ENCODE peak calls at places on chromosomes 1 and 21, in ten cellular contexts. R is PC-9, T is thoracic aorta, P is K562, Y is pancreas, M is H9, Z is neural progenitor cell, S is tibial nerve, W is osteoblast, C is A549. N is an unnamed sample.

GRCh38 chr1:87170151-87170550 is 158.5 kb upstream of the LMO4 start:
- DNase-seq in R (no peak), T (no peak), P (no peak), Y (no peak), M (no peak), Z (no peak), S (no peak), W (no peak), C (no peak), N (no peak)

GRCh38 chr1:9438431-9439073 is 100.7 kb upstream of the SLC25A33 start:
- DNase-seq in R (no peak), T (peak; percentile 59), P (no peak), Y (peak; percentile 74), M (no peak), Z (no peak), S (peak; percentile 78), W (peak; percentile 91), C (peak; percentile 83), N (peak; percentile 24)

GRCh38 chr1:211341999-211342398 is 15.4 kb downstream of the TRAF5 start:
- DNase-seq in R (no peak), T (no peak), P (no peak), Y (no peak), M (no peak), Z (no peak), S (no peak), W (no peak), C (no peak), N (no peak)

GRCh38 chr1:239924741-239925350 is 166.8 kb upstream of the FMN2 start:
- DNase-seq in R (no peak), T (no peak), P (no peak), Y (no peak), M (no peak), Z (no peak), S (no peak), W (no peak), C (no peak), N (no peak)

GRCh38 chr1:222104661-222105392 is 362.9 kb upstream of the DUSP10 start:
- DNase-seq in R (no peak), T (no peak), P (no peak), Y (no peak), M (no peak), Z (no peak), S (no peak), W (no peak), C (no peak), N (no peak)

GRCh38 chr1:54927475-54928240 is 40.7 kb upstream of the DHCR24 start:
- DNase-seq in R (no peak), T (no peak), P (peak; percentile 20), Y (no peak), M (no peak), Z (no peak), S (peak; percentile 36), W (no peak), C (no peak), N (no peak)

GRCh38 chr1:39205102-39205780 is 746 bp downstream of the MACF1 start:
- DNase-seq in R (no peak), T (no peak), P (peak; percentile 59), Y (no peak), M (no peak), Z (no peak), S (peak; percentile 41), W (no peak), C (no peak), N (peak; percentile 50)

GRCh38 chr21:46552274-46552673 is 52.6 kb downstream of the S100B start:
- DNase-seq in R (no peak), T (no peak), P (no peak), Y (no peak), M (no peak), Z (no peak), S (no peak), W (peak; percentile 17), C (no peak), N (no peak)

GRCh38 chr1:36771678-36772284 is 262.5 kb downstream of the GRIK3 start:
- DNase-seq in R (no peak), T (no peak), P (no peak), Y (peak; percentile 41), M (peak; percentile 56), Z (peak; percentile 61), S (no peak), W (no peak), C (no peak), N (no peak)

GRCh38 chr1:182877842-182878241 is 38.7 kb downstream of the DHX9 start:
- DNase-seq in R (no peak), T (no peak), P (no peak), Y (no peak), M (no peak), Z (no peak), S (no peak), W (no peak), C (no peak), N (no peak)

GRCh38 chr1:182875889-182876288 is 36.7 kb downstream of the DHX9 start:
- DNase-seq in R (no peak), T (no peak), P (no peak), Y (no peak), M (no peak), Z (no peak), S (no peak), W (no peak), C (no peak), N (no peak)

GRCh38 chr1:182877331-182877730 is 38.2 kb downstream of the DHX9 start:
- DNase-seq in R (no peak), T (no peak), P (no peak), Y (no peak), M (no peak), Z (no peak), S (no peak), W (no peak), C (no peak), N (no peak)

GRCh38 chr1:182869241-182869666 is 30.1 kb downstream of the DHX9 start:
- DNase-seq in R (no peak), T (no peak), P (peak; percentile 26), Y (no peak), M (peak; percentile 45), Z (peak; percentile 54), S (no peak), W (no peak), C (peak; percentile 23), N (no peak)

GRCh38 chr1:182872881-182873280 is 33.7 kb downstream of the DHX9 start:
- DNase-seq in R (no peak), T (no peak), P (no peak), Y (no peak), M (no peak), Z (no peak), S (no peak), W (no peak), C (no peak), N (no peak)
- TF ChIP-seq CTCF in R (no peak), T (no peak), P (no peak), Y (no peak), M (no peak), Z (no peak), S (no peak), W (no peak), C (no peak), N (no peak)

DNA sequence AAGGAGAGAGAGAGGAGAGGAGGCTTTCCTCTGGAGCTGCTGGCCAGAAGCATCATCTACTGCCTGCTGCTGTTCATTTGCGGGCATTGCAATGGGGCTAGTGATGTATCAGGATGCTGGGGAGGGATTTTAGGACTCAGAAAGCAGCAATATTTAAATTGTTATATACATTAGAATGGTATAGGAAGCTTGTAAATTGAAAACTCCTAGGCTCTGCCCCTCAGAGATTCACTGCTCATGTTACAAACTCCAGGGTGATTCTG is 141.9 kb downstream of the ZNF648 start:
- DNase-seq in R (no peak), T (no peak), P (no peak), Y (no peak), M (peak; percentile 54), Z (peak; percentile 8), S (no peak), W (no peak), C (no peak), N (no peak)
- H3K27ac ChIP-seq in R (no peak overlapping the region), T (no peak overlapping the region), P (no peak overlapping the region), Y (no peak overlapping the region), M (no peak overlapping the region), Z (no peak overlapping the region), S (no peak overlapping the region), W (no peak overlapping the region), C (no peak overlapping the region), N (no peak overlapping the region)

GRCh38 chr1:47934243-47934805 is 62.9 kb downstream of the TRABD2B start:
- DNase-seq in R (no peak), T (no peak), P (no peak), Y (no peak), M (peak; percentile 41), Z (peak; percentile 12), S (peak; percentile 86), W (peak; percentile 37), C (no peak), N (no peak)

GRCh38 chr1:47932744-47933143 is 64.4 kb downstream of the TRABD2B start:
- DNase-seq in R (no peak), T (no peak), P (no peak), Y (no peak), M (no peak), Z (no peak), S (no peak), W (no peak), C (no peak), N (no peak)

GRCh38 chr1:47935856-47936255 is 61.3 kb downstream of the TRABD2B start:
- DNase-seq in R (no peak), T (no peak), P (no peak), Y (no peak), M (no peak), Z (no peak), S (no peak), W (no peak), C (no peak), N (no peak)

GRCh38 chr1:47936916-47937551 is 60.2 kb downstream of the TRABD2B start:
- DNase-seq in R (no peak), T (no peak), P (no peak), Y (no peak), M (no peak), Z (no peak), S (no peak), W (no peak), C (no peak), N (no peak)

DNA sequence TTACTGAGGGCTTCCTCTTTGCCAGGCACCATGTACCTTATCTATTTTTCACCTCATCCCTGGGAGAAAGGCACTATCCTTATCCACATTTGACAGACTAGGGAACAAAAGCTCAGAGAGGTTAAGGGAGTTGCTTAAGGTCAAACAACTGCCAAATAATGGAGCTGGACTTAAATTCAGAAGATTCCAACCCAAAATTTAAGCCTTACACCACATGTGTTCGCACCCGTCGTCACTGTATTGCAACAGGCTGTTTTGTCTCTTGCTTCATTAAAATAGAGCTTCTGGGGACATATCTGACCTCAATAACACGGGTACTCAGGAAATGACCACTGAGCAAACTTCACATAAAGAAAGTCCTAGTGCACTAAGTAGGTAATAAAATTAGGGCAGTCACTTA is 62.0 kb downstream of the TRABD2B start:
- DNase-seq in R (no peak), T (no peak), P (no peak), Y (no peak), M (no peak), Z (no peak), S (peak; percentile 37), W (peak; percentile 18), C (no peak), N (no peak)
- TF ChIP-seq CTCF in R (no peak), T (no peak), P (no peak), Y (no peak), M (no peak), Z (no peak), S (no peak), W (no peak), C (no peak), N (no peak)

DNA sequence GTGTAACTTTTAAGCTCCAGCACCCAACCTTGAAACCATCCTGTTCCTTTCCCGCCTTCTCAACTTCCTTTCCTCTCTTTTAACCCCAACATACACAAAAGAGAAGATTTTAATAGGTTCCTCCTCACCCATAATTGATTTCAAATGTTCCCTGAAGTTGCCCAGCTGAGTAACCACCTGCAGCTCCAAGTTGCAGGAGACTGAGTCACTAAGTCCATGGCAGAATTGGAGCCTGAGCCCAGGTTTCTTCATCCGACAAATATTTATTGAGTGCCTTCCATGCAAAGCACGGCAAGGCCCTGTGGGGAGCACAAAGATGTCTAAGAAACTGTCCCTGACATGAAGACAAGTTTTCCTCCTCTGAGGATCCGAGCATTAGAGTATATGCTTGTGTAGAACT is 97.7 kb downstream of the PAPPA2 start:
- DNase-seq in R (no peak), T (no peak), P (no peak), Y (no peak), M (no peak), Z (no peak), S (no peak), W (no peak), C (no peak), N (no peak)
- H3K27ac ChIP-seq in R (no peak overlapping the region), T (peak overlapping the region; percentile 64), P (no peak overlapping the region), Y (no peak overlapping the region), M (no peak overlapping the region), Z (no peak overlapping the region), S (no peak overlapping the region), W (no peak overlapping the region), C (no peak overlapping the region), N (no peak overlapping the region)